ENCODE peak calls at places on chromosomes 7 and 10, in six cellular contexts. F, T, R, E, Y and A are unnamed samples. For H3K27me3, the result is how much of the 10 kb centered on the place peaks cover.

GRCh38 chr10:24969732-24970330 is 17.4 kb upstream of the PRTFDC1 start:
- DNase-seq in F (no peak), T (no peak), R (no peak), E (no peak), Y (no peak), A (no peak)

GRCh38 chr10:130013263-130013937 is 49.3 kb upstream of the EBF3 start:
- DNase-seq in F (no peak), T (no peak), R (no peak), E (no peak), Y (no peak), A (no peak)

GRCh38 chr7:47460251-47460989 is 121.5 kb downstream of the TNS3 start:
- DNase-seq in F (no peak), T (no peak), R (no peak), E (no peak), Y (no peak), A (no peak)

GRCh38 chr7:131896189-131896855 is 339.9 kb upstream of the PODXL start:
- DNase-seq in F (no peak), T (no peak), R (no peak), E (no peak), Y (no peak), A (no peak)

GRCh38 chr7:14902589-14902963 is at the start of gene DGKB:
- DNase-seq in F (no peak), T (no peak), R (no peak), E (no peak), Y (no peak), A (no peak)

GRCh38 chr10:6138456-6138855 is 49.6 kb downstream of the RBM17 start:
- DNase-seq in F (no peak), T (no peak), R (no peak), E (no peak), Y (no peak), A (no peak)

GRCh38 chr7:92785923-92786322 is 50.5 kb downstream of the CDK6 start:
- DNase-seq in F (no peak), T (no peak), R (no peak), E (no peak), Y (no peak), A (no peak)

GRCh38 chr7:140059288-140060242 is 3.2 kb downstream of the PARP12 start:
- DNase-seq in F (peak), T (no peak), R (no peak), E (peak), Y (peak), A (peak)

GRCh38 chr7:150399861-150400778 is 21.0 kb downstream of the ZNF775 start:
- DNase-seq in F (no peak), T (no peak), R (no peak), E (peak), Y (no peak), A (peak)

GRCh38 chr10:110416776-110417732 is 80.7 kb upstream of the DUSP5 start:
- DNase-seq in F (no peak), T (no peak), R (no peak), E (no peak), Y (no peak), A (no peak)

GRCh38 chr7:92177362-92177761 is 1.6 kb downstream of the LRRD1 start:
- DNase-seq in F (no peak), T (no peak), R (no peak), E (no peak), Y (no peak), A (peak)

GRCh38 chr7:40213856-40214255 is 79.1 kb downstream of the SUGCT start:
- DNase-seq in F (no peak), T (no peak), R (no peak), E (no peak), Y (no peak), A (no peak)

GRCh38 chr10:72170263-72170662 is 45.5 kb upstream of the ANAPC16 start:
- DNase-seq in F (no peak), T (no peak), R (peak), E (no peak), Y (no peak), A (no peak)

GRCh38 chr10:7915923-7916322 is 97.6 kb downstream of the TAF3 start:
- DNase-seq in F (peak), T (no peak), R (no peak), E (no peak), Y (no peak), A (no peak)

GRCh38 chr7:103446046-103446520 is at the start of gene SLC26A5:
- DNase-seq in F (peak), T (no peak), R (no peak), E (no peak), Y (no peak), A (no peak)
- H3K27me3 ChIP-seq in F (under half), T (under half), R (under half), E (half or more), Y (under half), A (under half)

DNA sequence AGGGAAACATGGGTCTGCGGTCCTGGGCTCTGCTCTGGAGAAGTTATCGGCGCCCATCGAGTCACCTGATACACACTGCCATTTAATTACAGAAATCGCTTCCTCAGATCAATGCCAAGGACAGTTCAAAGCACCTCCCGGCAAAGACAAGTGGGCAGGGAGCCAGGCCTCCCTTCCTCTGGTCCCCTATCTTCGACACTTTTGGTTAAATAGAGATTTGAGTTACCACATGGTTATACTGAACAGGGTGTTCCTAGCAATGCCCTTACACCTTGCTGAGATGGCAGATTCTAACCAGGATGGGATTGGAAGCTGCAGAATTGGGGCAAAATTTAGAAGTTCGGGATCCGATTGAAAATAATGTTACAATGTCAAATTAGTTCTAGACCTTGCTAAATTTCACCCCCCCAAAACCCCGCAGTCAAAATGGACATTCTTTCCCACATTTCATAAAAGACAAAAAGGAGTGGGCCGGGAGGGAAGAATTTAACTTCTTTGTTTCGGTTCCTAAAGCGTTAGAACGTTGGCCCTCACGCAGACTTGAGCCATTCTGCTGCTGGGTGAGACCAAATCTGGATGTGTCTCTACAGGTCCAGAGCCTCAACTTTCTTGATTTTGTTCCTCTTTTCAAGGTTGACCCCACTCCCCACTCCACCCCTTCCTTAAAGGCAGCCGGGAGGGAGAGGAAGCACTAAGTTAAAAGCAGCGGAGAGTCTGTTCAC is 2.2 kb upstream of the DLX5 start:
- DNase-seq in F (no peak), T (no peak), R (no peak), E (no peak), Y (no peak), A (no peak)
- H3K27me3 ChIP-seq in F (under half), T (under half), R (half or more), E (under half), Y (half or more), A (half or more)

DNA sequence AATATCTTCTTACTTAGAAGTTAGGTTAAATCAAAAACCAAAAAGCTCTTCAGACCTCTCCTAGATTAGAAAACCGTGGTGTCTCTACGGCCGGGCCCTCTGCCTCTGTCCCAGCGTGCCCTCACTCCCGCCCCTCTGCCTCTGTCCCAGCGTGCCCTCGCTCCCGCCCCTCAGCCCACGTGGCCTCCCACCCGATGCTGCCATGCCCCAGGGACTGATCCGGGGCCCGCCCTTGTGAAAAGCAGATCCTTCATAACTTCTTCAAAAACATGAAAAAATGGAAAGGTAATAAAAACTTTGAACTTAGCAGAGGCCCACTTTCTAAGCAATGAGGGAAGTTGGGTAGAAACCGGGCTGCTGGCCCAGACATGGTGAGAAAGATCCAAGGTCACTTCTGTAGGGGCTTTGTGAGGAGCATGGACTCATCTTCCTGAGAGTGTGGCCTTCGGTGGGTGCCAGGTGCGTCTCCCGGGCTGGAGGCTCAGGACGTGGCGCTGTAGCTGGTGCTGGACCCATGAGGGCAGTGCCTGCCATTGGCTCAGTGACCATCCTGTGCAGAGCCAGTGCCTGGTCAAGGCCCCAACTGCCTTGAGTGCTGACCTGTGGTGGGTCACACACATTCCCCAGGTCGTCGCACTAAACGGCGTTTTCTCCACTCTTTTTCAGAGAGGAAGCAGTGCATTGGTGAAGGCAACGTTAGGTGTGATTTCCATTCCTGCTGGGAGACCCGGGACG is 4.9 kb upstream of the DPYSL4 start:
- DNase-seq in F (no peak), T (no peak), R (no peak), E (no peak), Y (no peak), A (no peak)
- H3K27me3 ChIP-seq in F (under half), T (under half), R (under half), E (under half), Y (under half), A (half or more)

GRCh38 chr7:51182767-51183166 is 133.8 kb downstream of the COBL start:
- DNase-seq in F (no peak), T (no peak), R (no peak), E (no peak), Y (no peak), A (no peak)

GRCh38 chr7:51175992-51176388 is 140.6 kb downstream of the COBL start:
- DNase-seq in F (no peak), T (no peak), R (no peak), E (no peak), Y (no peak), A (no peak)

GRCh38 chr7:51175316-51175991 is 141.2 kb downstream of the COBL start:
- DNase-seq in F (no peak), T (no peak), R (no peak), E (no peak), Y (no peak), A (no peak)

DNA sequence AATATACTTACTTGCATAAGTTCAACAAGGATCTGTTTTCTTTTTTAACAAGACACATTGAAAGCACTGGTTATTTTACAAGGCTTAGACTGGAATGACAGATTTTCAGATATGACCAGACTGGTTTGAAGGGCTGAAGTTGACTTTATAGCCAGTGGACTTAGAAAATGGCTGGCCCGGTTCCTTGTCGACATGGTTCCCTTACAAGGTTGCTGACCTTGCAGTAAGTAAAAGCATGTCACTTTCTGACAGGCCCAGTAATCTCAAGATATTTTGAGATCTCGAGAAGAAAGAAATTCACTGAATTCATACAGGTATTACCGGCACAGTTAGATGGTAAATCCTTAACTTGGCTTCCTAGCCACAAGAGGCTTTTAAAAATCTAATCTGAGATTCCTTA is 136.5 kb downstream of the COBL start:
- DNase-seq in F (peak), T (no peak), R (no peak), E (no peak), Y (no peak), A (no peak)
- H3K27me3 ChIP-seq in F (under half), T (under half), R (under half), E (under half), Y (under half), A (under half)

DNA sequence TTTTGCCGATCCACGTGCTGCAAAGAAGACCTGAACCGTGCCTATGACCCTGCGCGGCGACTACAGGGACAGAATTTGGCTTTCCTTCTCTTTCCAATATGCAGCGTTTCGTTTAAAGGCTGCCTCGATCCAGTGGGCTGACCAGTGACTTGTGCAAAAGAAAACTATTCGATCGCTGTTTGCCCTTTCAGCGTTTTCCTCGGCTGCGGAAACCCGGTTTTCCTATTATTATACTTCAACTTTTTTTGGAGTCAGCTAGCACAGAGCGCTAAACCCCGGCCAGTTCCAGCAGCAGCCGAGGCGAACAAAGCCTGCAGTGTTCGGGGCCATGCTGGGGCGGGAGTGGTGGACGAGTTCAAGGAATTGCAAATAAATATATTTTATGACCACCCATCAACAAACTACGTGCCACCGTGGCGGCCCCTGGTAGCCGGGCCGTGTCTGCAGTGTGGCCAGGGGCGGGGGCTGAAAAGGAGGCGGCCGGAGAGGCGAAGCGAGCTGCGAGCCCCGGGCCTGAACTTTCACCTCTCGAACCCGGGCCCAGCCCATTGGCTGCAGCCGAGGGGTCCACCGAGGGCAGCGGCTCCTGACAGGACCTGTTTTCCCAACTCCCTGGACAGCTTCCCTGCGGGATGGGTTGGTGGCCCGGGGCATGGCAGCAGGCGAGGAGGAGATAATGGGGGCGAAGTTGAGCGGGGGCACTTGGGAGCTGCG is 164.3 kb upstream of the PPP1R3A start:
- DNase-seq in F (no peak), T (no peak), R (no peak), E (no peak), Y (no peak), A (no peak)
- H3K27me3 ChIP-seq in F (under half), T (under half), R (under half), E (under half), Y (under half), A (under half)

DNA sequence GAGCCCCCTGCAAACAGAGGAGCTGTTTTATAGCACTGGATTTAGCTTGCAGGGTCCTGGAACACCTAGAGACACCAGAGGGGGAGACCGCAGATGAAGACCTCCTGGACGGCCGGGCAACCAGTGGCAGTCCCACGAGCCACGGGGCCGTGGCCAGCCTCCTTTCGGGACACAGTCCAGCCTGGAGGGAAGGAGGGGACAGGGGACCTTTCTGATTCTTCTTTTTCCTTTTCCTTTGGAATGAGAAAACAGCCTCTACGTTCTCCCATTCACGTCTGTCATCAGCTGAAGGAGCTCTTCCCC is 35.4 kb upstream of the FAM20C start:
- DNase-seq in F (no peak), T (no peak), R (no peak), E (no peak), Y (no peak), A (no peak)
- H3K27me3 ChIP-seq in F (under half), T (under half), R (under half), E (under half), Y (under half), A (under half)

DNA sequence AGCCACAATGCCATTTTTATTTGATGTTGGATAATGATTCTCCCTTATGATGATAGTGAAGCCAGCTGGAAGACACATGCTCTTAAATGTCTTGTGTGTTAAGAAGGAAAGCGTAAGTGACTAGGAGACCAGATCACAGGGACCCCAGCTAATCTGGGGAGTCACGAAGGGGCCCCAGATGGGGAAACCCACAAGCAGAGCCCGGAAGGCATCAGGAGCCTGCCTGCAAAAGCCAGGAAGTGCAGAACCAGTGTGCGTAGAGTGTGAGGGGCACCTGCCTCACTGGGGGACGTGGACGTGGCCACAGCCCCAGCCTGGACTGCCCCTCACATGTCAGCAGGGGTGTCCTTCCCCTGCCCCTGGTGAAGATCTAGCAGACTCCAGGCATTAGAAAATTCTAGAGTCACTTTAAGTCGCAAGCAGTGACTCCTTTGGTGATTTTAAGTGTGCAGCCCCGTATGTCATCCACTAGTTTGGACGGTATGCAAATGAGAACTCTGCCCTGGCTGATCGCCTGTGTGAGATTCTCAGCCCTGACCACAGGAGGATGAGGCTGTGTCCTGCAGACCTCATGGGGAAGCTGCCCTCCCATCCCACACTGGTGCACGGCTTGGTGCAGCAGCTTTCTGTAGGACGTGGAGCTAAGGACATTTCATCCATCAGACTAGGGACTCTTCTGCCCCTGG is 243.0 kb downstream of the WDR37 start:
- DNase-seq in F (no peak), T (no peak), R (no peak), E (no peak), Y (no peak), A (no peak)
- H3K27me3 ChIP-seq in F (under half), T (under half), R (under half), E (under half), Y (under half), A (under half)